ENCODE peak calls at places on chromosomes 2 and 18, in five cellular contexts. W, J, Z, Q and E are unnamed samples.

GRCh38 chr2:113700186-113700841 is 56.1 kb downstream of the SLC35F5 start:
- DNase-seq in W (peak; percentile 42), Z (peak; percentile 31), Q (no peak), J (no peak), E (no peak)

GRCh38 chr18:32779010-32779409 is 6.2 kb upstream of the KLHL14 start:
- DNase-seq in W (no peak), Z (no peak), J (no peak), Q (no peak), E (no peak)

GRCh38 chr18:58288922-58289797 is 245.1 kb downstream of the NEDD4L start:
- DNase-seq in Q (peak; percentile 79), J (no peak), W (no peak), Z (no peak), E (no peak)

GRCh38 chr2:234603619-234604018 is 106.7 kb upstream of the ARL4C start:
- DNase-seq in J (no peak), W (no peak), Z (no peak), Q (no peak), E (no peak)

GRCh38 chr2:101974663-101975062 is 17.1 kb upstream of the IL1R2 start:
- DNase-seq in J (no peak), Z (no peak), W (no peak), Q (peak; percentile 49), E (peak; percentile 64)

GRCh38 chr2:47069628-47070154 is 85.4 kb downstream of the STPG4 start:
- DNase-seq in Z (peak; percentile 87), Q (no peak), W (peak; percentile 79), J (peak; percentile 93), E (no peak)

GRCh38 chr2:34961822-34962221 is 1362.7 kb upstream of the FAM98A start:
- DNase-seq in W (no peak), Z (no peak), Q (no peak), J (no peak), E (no peak)

GRCh38 chr2:95071856-95072255 is 46.3 kb downstream of the MAL start:
- DNase-seq in J (no peak), W (no peak), Z (no peak), Q (no peak), E (no peak)

GRCh38 chr2:157152362-157152761 is 105.1 kb upstream of the GALNT5 start:
- DNase-seq in W (no peak), Z (no peak), Q (no peak), J (no peak), E (no peak)

GRCh38 chr18:22332590-22332989 is 85.1 kb downstream of the CTAGE1 start:
- DNase-seq in Q (peak; percentile 28), J (no peak), Z (no peak), W (no peak), E (no peak)

GRCh38 chr2:200158586-200159365 is 147.7 kb upstream of the SPATS2L start:
- DNase-seq in W (no peak), Z (no peak), J (no peak), Q (no peak), E (no peak)

GRCh38 chr2:135055182-135055786 is 3.2 kb downstream of the RAB3GAP1 start:
- DNase-seq in Z (no peak), J (no peak), Q (peak; percentile 69), W (no peak), E (peak; percentile 50)

GRCh38 chr18:7668392-7668791 is 101.3 kb downstream of the PTPRM start:
- DNase-seq in W (no peak), J (no peak), Z (no peak), Q (no peak), E (no peak)

GRCh38 chr2:225865468-225865867 is 466.0 kb downstream of the NYAP2 start:
- DNase-seq in W (no peak), Q (peak; percentile 59), Z (no peak), J (no peak), E (peak; percentile 40)

GRCh38 chr18:37481491-37481890 is 84.1 kb downstream of the CELF4 start:
- DNase-seq in J (no peak), Z (no peak), W (no peak), Q (no peak), E (peak; percentile 3)

GRCh38 chr2:8575810-8576423 is 105.9 kb upstream of the ID2 start:
- DNase-seq in J (no peak), Q (no peak), Z (no peak), W (no peak), E (no peak)

GRCh38 chr18:51211552-51211951 is 14.1 kb upstream of the MEX3C start:
- DNase-seq in J (peak; percentile 21), W (peak; percentile 55), Z (peak; percentile 24), Q (peak; percentile 90), E (peak; percentile 79)

GRCh38 chr18:31176531-31176930 is 13.9 kb upstream of the DSC1 start:
- DNase-seq in Z (no peak), Q (no peak), J (no peak), W (no peak), E (no peak)

GRCh38 chr2:38075436-38076249 is at the start of gene CYP1B1:
- DNase-seq in Q (peak; percentile 69), W (peak; percentile 44), J (peak; percentile 24), Z (no peak), E (no peak)

GRCh38 chr18:69968073-69968472 is 20.4 kb upstream of the CD226 start:
- DNase-seq in Q (no peak), W (no peak), Z (no peak), J (no peak), E (no peak)

GRCh38 chr2:190173382-190173781 is 110.9 kb upstream of the MSTN start:
- DNase-seq in Q (no peak), W (no peak), J (no peak), Z (no peak), E (peak; percentile 63)

GRCh38 chr18:80245781-80246655 is 1.3 kb downstream of the PARD6G start:
- DNase-seq in Z (no peak), W (no peak), J (no peak), Q (no peak), E (no peak)

GRCh38 chr2:29817846-29818680 is 103.3 kb downstream of the ALK start:
- DNase-seq in W (no peak), Q (no peak), J (no peak), Z (no peak), E (no peak)

GRCh38 chr2:67571785-67572718 is 174.9 kb downstream of the ETAA1 start:
- DNase-seq in W (no peak), J (no peak), Q (no peak), Z (no peak), E (peak; percentile 85)

GRCh38 chr2:38599706-38600105 is 3.0 kb downstream of the HNRNPLL start:
- DNase-seq in J (no peak), Z (no peak), W (no peak), Q (peak; percentile 51), E (no peak)

GRCh38 chr2:131104487-131105155 is 515 bp upstream of the PLEKHB2 start:
- DNase-seq in W (peak; percentile 39), Q (peak; percentile 85), J (peak; percentile 64), Z (peak; percentile 65), E (peak; percentile 80)

GRCh38 chr2:17643031-17643615 is 102.6 kb downstream of the VSNL1 start:
- DNase-seq in Q (peak; percentile 98), J (no peak), Z (peak; percentile 25), W (peak; percentile 32), E (peak; percentile 98)

DNA sequence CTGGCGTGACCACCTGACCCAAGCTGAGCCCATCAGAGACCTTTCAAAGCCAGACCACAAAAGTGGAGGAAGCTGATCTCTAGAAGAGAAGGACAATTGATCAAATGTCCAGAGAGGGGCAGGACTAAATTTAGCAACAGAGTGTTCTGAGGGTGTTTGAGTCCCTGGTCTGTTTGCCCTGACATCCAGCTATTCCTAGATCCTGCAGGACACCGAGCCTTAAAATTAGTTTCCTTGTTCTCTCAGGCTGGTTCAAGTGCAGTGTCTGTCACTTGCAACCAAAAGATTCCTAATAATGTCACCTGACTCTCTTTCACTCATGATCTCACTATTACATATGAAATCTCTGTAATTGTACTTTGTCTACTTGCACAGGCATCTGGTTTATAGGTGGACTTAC is 33.0 kb upstream of the NPAS2 start:
- DNase-seq in J (no peak), W (no peak), Z (no peak), Q (no peak), E (no peak)
- H3K4me3 ChIP-seq in J (no peak overlapping the region), W (no peak overlapping the region), Z (no peak overlapping the region), Q (no peak overlapping the region), E (no peak overlapping the region)

GRCh38 chr2:238308177-238308576 is 12.1 kb upstream of the TRAF3IP1 start:
- DNase-seq in W (no peak), Z (no peak), Q (no peak), J (no peak), E (no peak)
- TF ChIP-seq CTCF in W (peak; percentile 26), Z (no peak), Q (peak; percentile 40), J (no peak), E (peak; percentile 36)

GRCh38 chr2:233414777-233415570 is 60.7 kb downstream of the DGKD start:
- DNase-seq in W (no peak), Z (no peak), Q (no peak), J (peak; percentile 48), E (peak; percentile 59)

GRCh38 chr2:233412405-233412804 is 58.1 kb downstream of the DGKD start:
- DNase-seq in Q (no peak), J (no peak), Z (no peak), W (no peak), E (no peak)

GRCh38 chr2:233413046-233413445 is 58.8 kb downstream of the DGKD start:
- DNase-seq in J (no peak), Z (no peak), Q (peak; percentile 69), W (no peak), E (peak; percentile 33)

GRCh38 chr2:233414273-233414654 is 60.0 kb downstream of the DGKD start:
- DNase-seq in Q (no peak), J (no peak), Z (no peak), W (peak; percentile 29), E (no peak)

DNA sequence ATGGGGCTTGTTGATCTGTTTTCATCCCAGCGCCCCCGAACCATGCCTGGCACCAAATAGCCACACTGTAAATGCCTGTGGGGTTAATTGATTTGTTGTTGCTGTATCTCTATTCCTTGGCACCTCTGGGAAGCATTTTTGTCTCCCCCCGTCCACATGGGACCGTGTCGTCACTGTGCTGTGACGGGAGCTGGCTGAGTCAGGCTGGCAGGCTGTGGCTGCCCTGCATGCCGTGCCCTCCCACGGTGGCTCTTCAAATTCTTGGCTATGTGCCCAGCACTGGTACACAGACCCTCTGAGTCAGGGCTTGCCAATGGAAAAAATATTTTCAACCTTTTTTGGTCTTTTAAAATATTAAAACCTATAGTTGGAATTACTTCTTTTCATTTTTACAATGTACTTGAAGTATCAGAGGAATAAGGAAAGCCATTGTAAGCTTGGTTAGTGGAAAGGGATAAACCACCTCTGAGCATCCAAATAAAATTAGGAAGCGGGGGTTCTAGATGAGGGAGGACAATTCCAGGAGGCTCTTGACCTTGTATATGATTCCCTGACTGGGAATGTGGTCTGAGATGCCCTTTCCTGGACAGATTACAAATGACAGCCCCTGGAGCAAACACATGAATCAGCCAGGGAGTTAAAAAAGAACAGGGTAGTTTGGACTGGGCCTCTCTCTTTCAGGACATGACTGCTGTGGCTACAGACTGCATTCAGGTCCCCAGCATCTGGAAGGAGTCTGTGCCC is 59.4 kb downstream of the DGKD start:
- DNase-seq in Z (no peak), W (peak; percentile 70), J (no peak), Q (peak; percentile 40), E (peak; percentile 70)
- H3K4me3 ChIP-seq in Z (no peak overlapping the region), W (no peak overlapping the region), J (no peak overlapping the region), Q (no peak overlapping the region), E (no peak overlapping the region)

DNA sequence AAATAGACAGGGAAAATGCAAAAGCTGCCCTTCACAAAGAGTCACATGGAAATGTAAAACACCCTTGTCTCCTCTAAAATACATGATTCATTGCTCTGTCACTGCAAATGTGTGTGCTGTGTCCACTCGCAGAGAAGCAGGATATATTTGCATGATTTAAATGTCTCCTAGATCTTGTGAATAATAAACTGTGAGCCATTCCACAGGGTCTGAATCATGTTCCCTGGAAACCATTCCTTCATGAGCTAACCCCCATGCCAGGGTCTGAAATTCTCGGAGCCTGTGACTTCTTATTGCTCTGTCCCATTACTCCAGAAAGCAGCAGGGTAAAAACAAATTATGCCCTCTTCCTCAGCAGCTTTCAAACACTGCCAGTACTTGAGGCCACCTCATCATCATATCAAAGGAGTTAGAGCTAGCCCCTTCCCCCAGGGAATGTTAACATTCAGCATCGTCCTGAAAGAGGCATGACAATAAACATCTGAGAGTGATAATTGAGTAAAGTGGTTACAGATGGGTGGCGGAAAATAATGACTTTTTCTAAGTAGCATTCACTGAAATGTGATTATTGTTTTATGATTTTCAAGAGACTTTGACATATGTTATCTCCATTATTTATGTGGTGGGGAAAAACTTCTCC is 11.7 kb upstream of the CNGA3 start:
- DNase-seq in W (no peak), Z (no peak), Q (peak; percentile 66), J (no peak), E (peak; percentile 96)
- TF ChIP-seq CTCF in W (no peak), Z (no peak), Q (no peak), J (no peak), E (no peak)